ENCODE peak calls at places on chromosomes 16 and 17, in six cellular contexts. F is heart left ventricle; H is activated naive CD4-positive, alpha-beta T cell treated with anti-CD3 and anti-CD28 coated beads for 36 hours; C is fibroblast of lung; J is occipital lobe; E is prostate gland. G is an unnamed sample.

GRCh38 chr17:29102046-29102445 is 59.1 kb downstream of the PIPOX start:
- DNase-seq in F (no peak), C (no peak), J (no peak), H (no peak), E (no peak), G (no peak)

GRCh38 chr17:72970246-72970645 is 122.2 kb downstream of the SLC39A11 start:
- DNase-seq in J (no peak), F (no peak), H (no peak), E (no peak), C (no peak), G (no peak)

GRCh38 chr17:72467841-72468653 is 347.2 kb downstream of the SOX9 start:
- DNase-seq in J (peak), H (no peak), F (no peak), C (peak), E (peak), G (peak)

GRCh38 chr16:46830417-46830901 is 521 bp downstream of the C16orf87 start:
- DNase-seq in J (peak), E (peak), F (no peak), C (peak), H (peak), G (peak)

GRCh38 chr17:68868708-68869107 is 86.5 kb downstream of the ABCA8 start:
- DNase-seq in C (peak), F (no peak), E (no peak), J (no peak), H (no peak), G (peak)

GRCh38 chr16:12998376-12999085 is 97.1 kb downstream of the SHISA9 start:
- DNase-seq in H (no peak), J (no peak), E (no peak), F (no peak), C (no peak), G (no peak)

GRCh38 chr17:80726558-80727408 is 182.1 kb downstream of the RPTOR start:
- DNase-seq in F (no peak), C (no peak), E (no peak), H (no peak), J (no peak), G (no peak)

GRCh38 chr16:880471-881171 is 80.1 kb upstream of the GNG13 start:
- DNase-seq in F (peak), H (no peak), J (no peak), E (no peak), C (no peak), G (no peak)

GRCh38 chr16:630815-631405 is at the start of gene WFIKKN1:
- DNase-seq in E (no peak), F (peak), J (no peak), H (no peak), C (no peak), G (peak)

GRCh38 chr16:1221628-1222552 is 3.2 kb downstream of the TPSG1 start:
- DNase-seq in E (no peak), C (no peak), J (no peak), F (no peak), H (no peak), G (no peak)

GRCh38 chr17:35630530-35631148 is 43.5 kb downstream of the AP2B1 start:
- DNase-seq in F (no peak), J (no peak), H (no peak), E (no peak), C (peak), G (no peak)

GRCh38 chr16:50809561-50809960 is 67.7 kb downstream of the CYLD start:
- DNase-seq in J (no peak), F (no peak), C (no peak), H (no peak), E (no peak), G (no peak)

GRCh38 chr16:64165368-64165767 is 956.5 kb downstream of the CDH11 start:
- DNase-seq in E (no peak), J (no peak), C (no peak), F (no peak), H (no peak), G (no peak)

GRCh38 chr17:19303367-19303776 is 59.2 kb downstream of the B9D1 start:
- DNase-seq in H (no peak), C (peak), J (no peak), F (peak), E (no peak), G (no peak)

GRCh38 chr16:68072038-68072695 is 13.0 kb upstream of the NFATC3 start:
- DNase-seq in F (no peak), C (no peak), H (no peak), J (no peak), E (peak), G (no peak)

GRCh38 chr16:56336711-56337110 is 88.6 kb downstream of the AMFR start:
- DNase-seq in C (no peak), J (no peak), F (no peak), E (no peak), H (no peak), G (no peak)

GRCh38 chr16:81695431-81695890 is 83.6 kb upstream of the PLCG2 start:
- DNase-seq in J (no peak), F (no peak), C (peak), H (no peak), E (peak), G (peak)

GRCh38 chr17:80259642-80260535 is 763 bp upstream of the RNF213 start:
- DNase-seq in E (peak), C (peak), H (peak), J (peak), F (peak), G (peak)

GRCh38 chr17:15651001-15651582 is 31.6 kb upstream of the FBXW10B start:
- DNase-seq in J (no peak), C (no peak), E (no peak), H (no peak), F (no peak), G (peak)

GRCh38 chr17:45687594-45687993 is 96.5 kb upstream of the CRHR1 start:
- DNase-seq in E (no peak), F (no peak), H (no peak), J (no peak), C (no peak), G (no peak)

GRCh38 chr16:81514041-81514559 is 69.5 kb downstream of the CMIP start:
- DNase-seq in F (no peak), J (no peak), E (no peak), H (no peak), C (no peak), G (no peak)

GRCh38 chr17:39739020-39739884 is 1.5 kb downstream of the GRB7 start:
- DNase-seq in E (peak), F (no peak), J (no peak), C (no peak), H (peak), G (peak)

GRCh38 chr17:1104222-1104621 is 75.6 kb downstream of the ABR start:
- DNase-seq in E (no peak), H (no peak), F (peak), J (no peak), C (no peak), G (no peak)

GRCh38 chr16:66824006-66824405 is 6.8 kb downstream of the NAE1 start:
- DNase-seq in E (no peak), H (no peak), J (no peak), C (peak), F (no peak), G (no peak)

GRCh38 chr16:16120044-16120381 is 103.3 kb downstream of the ABCC6 start:
- DNase-seq in E (no peak), F (no peak), C (no peak), J (no peak), H (no peak), G (no peak)

GRCh38 chr16:17829826-17830225 is 359.1 kb upstream of the XYLT1 start:
- DNase-seq in J (no peak), C (peak), H (no peak), E (no peak), F (no peak), G (no peak)

GRCh38 chr16:2473425-2473926 is 1.5 kb upstream of the TBC1D24 start:
- DNase-seq in C (no peak), J (no peak), H (no peak), F (no peak), E (no peak), G (no peak)

GRCh38 chr17:3002538-3003301 is 60.7 kb downstream of the OR1D5 start:
- DNase-seq in H (no peak), E (no peak), J (no peak), C (no peak), F (no peak), G (no peak)

GRCh38 chr17:57570740-57571344 is 174.3 kb downstream of the CCDC182 start:
- DNase-seq in H (no peak), F (no peak), J (no peak), E (peak), C (peak), G (peak)

GRCh38 chr17:40106760-40107265 is 6.4 kb upstream of the NR1D1 start:
- DNase-seq in J (peak), E (no peak), F (peak), C (no peak), H (no peak), G (no peak)

GRCh38 chr17:49565948-49566491 is 9.7 kb upstream of the NXPH3 start:
- DNase-seq in J (peak), F (peak), C (peak), E (peak), H (peak), G (peak)

GRCh38 chr16:49932943-49933342 is 77.0 kb upstream of the ZNF423 start:
- DNase-seq in C (peak), F (peak), J (no peak), H (no peak), E (no peak), G (no peak)

GRCh38 chr17:60819447-60820130 is 141.9 kb downstream of the BCAS3 start:
- DNase-seq in J (no peak), C (no peak), F (no peak), E (no peak), H (no peak), G (no peak)

GRCh38 chr17:21210411-21211076 is 3.4 kb downstream of the TMEM11 start:
- DNase-seq in J (no peak), F (no peak), H (no peak), C (no peak), E (no peak), G (peak)

G was measured in thyroid gland.